ENCODE peak calls at places on chromosomes 4 and X, in five cellular contexts. P, D, C, H and M are unnamed samples.

GRCh38 chrX:150543230-150544155 is 24.9 kb upstream of the MTM1 start:
- DNase-seq in P (no peak), D (no peak), C (peak), H (no peak), M (peak)

GRCh38 chr4:169620846-169621228 is 459 bp downstream of the CLCN3 start:
- DNase-seq in P (peak), D (peak), C (no peak), H (peak), M (no peak)

GRCh38 chr4:25970691-25971427 is 56.8 kb downstream of the SMIM20 start:
- DNase-seq in P (no peak), D (no peak), C (peak), H (no peak), M (no peak)

GRCh38 chr4:126595643-126596042 is 1037.1 kb upstream of the INTU start:
- DNase-seq in P (no peak), D (no peak), C (no peak), H (no peak), M (no peak)

GRCh38 chr4:139574641-139575040 is 18.6 kb upstream of the SETD7 start:
- DNase-seq in P (no peak), D (no peak), C (no peak), H (no peak), M (no peak)

GRCh38 chr4:20299515-20299914 is 47.8 kb downstream of the SLIT2 start:
- DNase-seq in P (no peak), D (peak), C (no peak), H (peak), M (no peak)

GRCh38 chrX:13387656-13388421 is 68.0 kb upstream of the ATXN3L start:
- DNase-seq in P (no peak), D (no peak), C (peak), H (no peak), M (no peak)

GRCh38 chr4:7608043-7608442 is 173.3 kb upstream of the PSAPL1 start:
- DNase-seq in P (no peak), D (no peak), C (no peak), H (no peak), M (no peak)

GRCh38 chrX:40006025-40007017 is 91.4 kb downstream of the BCOR start:
- DNase-seq in P (no peak), D (peak), C (no peak), H (peak), M (no peak)

GRCh38 chrX:37998586-37999267 is 7.6 kb upstream of the SYTL5 start:
- DNase-seq in P (no peak), D (peak), C (no peak), H (no peak), M (no peak)

GRCh38 chr4:130210871-130211270 is 1114.9 kb downstream of the C4orf33 start:
- DNase-seq in P (no peak), D (peak), C (no peak), H (no peak), M (no peak)

GRCh38 chr4:183111452-183111885 is 12.4 kb downstream of the WWC2 start:
- DNase-seq in P (no peak), D (no peak), C (no peak), H (no peak), M (no peak)

GRCh38 chr4:96164814-96165351 is 325.0 kb downstream of the PDHA2 start:
- DNase-seq in P (no peak), D (peak), C (no peak), H (no peak), M (no peak)

GRCh38 chr4:164819366-164819765 is 57.6 kb upstream of the APELA start:
- DNase-seq in P (no peak), D (no peak), C (no peak), H (no peak), M (no peak)

GRCh38 chr4:54265366-54265765 is 36.3 kb downstream of the PDGFRA start:
- DNase-seq in P (no peak), D (no peak), C (no peak), H (no peak), M (no peak)

GRCh38 chr4:112370466-112370865 is 73.3 kb downstream of the ALPK1 start:
- DNase-seq in P (no peak), D (peak), C (no peak), H (no peak), M (no peak)

GRCh38 chr4:6561706-6562371 is 13.2 kb upstream of the MAN2B2 start:
- DNase-seq in P (no peak), D (no peak), C (no peak), H (no peak), M (no peak)

GRCh38 chr4:109462297-109462696 is 28.7 kb downstream of the SEC24B start:
- DNase-seq in P (no peak), D (no peak), C (no peak), H (no peak), M (no peak)

GRCh38 chr4:182486895-182487294 is 243.7 kb downstream of the TENM3 start:
- DNase-seq in P (no peak), D (peak), C (no peak), H (no peak), M (no peak)

DNA sequence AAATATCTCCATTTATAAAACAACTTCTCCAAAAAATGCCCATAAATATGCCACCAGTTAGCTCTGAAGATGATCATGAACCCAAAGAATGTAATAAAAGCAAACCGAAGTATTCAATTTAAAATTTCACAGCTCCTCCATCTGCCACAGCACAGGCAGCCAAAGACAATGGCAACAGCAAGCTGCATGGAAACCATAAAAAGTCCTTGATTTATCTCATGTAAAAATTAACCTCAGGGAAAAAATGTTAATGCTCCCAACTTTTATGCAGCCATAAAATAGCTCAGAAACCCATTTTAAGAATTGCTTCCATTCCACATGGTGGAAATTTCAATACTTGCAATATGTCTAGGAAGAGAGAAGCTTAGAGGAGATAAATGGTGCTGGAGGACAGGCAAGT is 132.3 kb upstream of the ARHGEF9 start:
- DNase-seq in P (no peak), D (no peak), C (no peak), H (no peak), M (no peak)
- TF ChIP-seq CTCF in P (no peak), D (no peak), C (no peak), H (no peak), M (no peak)

GRCh38 chrX:145405012-145405411 is 157.7 kb downstream of the SPANXN1 start:
- DNase-seq in P (no peak), D (peak), C (no peak), H (peak), M (peak)
- TF ChIP-seq CTCF in P (peak), D (peak), C (peak), H (peak), M (peak)

DNA sequence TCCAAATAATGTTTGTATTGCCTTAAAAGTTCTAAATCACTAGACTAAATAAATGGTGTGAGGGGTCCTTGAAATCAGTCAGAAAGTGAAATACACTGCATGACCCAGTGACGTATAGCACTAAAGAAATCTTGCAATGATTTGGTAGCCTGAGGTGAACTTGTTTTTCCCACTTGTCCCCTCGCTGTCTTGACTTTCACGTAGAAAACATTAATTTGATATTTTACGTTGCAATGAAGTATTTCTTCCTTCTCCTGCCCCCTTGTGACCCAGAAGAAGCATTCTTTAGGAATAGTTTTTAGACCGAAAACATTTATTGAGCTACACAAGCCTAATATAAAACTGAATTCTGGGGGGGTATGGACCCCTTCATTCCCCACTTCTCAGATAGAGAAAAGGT is 3.7 kb downstream of the KLB start:
- DNase-seq in P (no peak), D (no peak), C (no peak), H (no peak), M (no peak)
- TF ChIP-seq CTCF in P (peak), D (peak), C (peak), H (no peak), M (no peak)

DNA sequence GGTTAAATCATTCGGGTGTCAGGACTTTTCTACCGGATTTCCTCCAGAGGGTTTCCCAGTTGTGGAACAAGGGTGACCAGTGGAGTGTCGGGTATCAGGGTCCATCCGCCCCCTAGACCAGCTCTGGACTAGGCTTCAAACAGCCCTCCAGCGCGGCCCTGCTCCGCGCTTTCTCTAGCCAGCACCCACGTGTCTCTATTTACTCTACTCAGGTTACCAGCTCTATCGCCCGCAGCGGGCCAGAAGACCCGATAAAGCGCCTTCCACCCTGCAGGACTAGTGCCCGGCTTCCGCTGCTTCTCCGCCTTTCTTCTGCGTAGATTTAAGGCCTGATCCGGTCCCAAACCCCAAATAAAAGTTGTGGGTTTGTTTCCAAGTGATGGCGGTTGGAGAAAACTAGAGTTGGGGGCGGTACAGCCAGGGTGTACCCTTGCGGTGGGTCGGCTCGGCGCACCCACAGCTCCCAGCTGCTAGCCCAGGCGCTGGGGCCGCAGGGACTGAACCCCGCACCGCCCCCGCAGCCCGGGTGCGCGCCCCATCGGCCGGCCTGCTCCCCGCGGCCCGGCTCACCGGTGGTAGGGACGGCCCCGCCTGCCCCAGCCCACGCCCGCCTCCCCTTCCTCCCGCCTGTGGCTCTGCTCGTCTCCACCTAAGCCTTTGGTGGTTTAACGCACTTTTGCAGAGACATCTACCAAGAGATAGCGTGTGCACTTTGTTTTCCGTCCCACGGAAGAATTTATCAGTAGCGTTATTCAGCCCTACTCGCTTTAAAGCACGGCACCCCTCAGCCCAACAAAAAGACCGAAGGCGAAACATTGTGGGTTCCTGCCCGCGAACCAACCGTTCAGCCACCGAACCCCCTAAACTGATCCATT is 2.1 kb downstream of the LEF1 start:
- DNase-seq in P (peak), D (no peak), C (peak), H (peak), M (peak)
- TF ChIP-seq CTCF in P (no peak), D (no peak), C (no peak), H (peak), M (no peak)

DNA sequence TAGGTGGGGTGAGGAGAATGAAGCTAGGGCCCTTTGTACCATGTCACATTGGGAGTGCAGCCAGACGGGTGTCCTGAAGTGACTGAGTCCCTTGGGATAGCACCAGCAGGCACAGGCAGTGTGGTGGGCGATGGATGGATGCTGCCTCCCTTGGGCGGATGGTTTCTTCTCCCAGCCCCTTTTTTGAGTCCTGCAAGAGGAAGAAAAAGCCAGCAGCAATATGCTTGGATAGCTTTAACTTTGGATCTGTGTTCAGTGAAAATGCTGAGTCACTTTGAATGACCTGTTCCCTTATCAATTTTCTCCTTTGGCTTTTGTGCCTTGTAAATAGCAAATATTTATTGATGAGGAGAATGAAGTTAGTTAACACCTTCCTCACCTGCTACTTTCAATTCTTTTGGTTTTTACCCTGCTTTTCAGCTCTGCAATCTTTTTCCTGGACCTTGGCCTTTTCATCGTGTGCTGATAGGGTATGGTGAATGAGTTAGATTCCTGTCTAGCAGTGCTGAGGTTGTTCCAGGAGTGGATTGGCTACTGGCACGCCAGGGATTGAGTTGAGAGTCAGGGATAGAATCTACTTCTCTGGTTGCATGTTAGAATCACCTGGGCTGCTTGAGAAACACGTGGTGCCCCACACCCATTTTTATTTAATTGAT is 10.2 kb downstream of the DCUN1D4 start:
- DNase-seq in P (no peak), D (no peak), C (no peak), H (no peak), M (no peak)
- TF ChIP-seq CTCF in P (no peak), D (no peak), C (no peak), H (no peak), M (no peak)

DNA sequence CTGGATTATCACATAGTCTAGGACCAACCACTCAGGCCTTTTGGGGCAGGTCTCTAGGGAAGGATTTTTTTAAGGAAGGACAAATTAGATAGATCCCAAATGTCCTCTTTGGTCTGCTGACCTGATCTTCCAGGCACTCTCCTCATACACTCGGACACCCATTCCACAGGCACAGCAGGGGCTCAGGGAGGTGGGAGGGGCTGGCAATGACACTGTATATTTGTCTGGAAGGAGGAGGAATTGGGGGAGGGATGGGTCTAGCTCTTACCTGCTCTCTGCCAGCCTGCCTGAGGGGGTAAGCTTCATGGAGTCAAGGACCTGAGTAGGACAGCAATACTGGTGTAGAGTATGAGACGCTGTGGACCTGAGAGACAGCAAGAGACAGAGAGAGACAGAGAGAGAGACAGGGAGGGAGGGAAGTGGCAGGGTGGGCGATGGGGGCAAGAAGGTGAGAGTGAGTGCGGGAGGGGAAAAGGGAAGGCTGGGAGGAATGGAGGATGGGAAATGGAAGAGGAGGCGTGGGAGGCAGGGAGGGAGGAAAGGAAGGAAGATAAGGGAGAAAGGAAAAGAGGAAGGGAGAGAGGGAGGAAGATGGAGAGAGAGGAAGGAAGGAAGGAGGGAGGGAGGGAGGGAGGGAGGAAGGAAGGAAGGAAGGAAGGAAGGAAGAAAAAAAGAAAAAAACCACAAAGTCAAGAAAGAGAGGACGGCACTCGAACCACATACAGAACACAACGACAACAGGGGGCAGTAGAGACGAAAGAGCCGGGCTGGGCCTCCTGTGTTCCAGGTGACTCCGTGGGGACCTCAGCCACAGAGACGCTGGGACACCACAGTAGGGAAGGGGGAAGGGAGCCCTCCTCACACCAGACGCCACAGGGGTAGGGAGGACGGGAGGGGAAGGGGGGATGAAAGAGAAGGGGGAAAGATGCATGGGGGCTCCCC is 1.8 kb downstream of the IQSEC2 start:
- DNase-seq in P (no peak), D (no peak), C (no peak), H (no peak), M (no peak)
- TF ChIP-seq CTCF in P (no peak), D (no peak), C (peak), H (no peak), M (no peak)

GRCh38 chr4:177375971-177376370 is 66.3 kb downstream of the AGA start:
- DNase-seq in P (no peak), D (no peak), C (no peak), H (no peak), M (no peak)
- TF ChIP-seq CTCF in P (no peak), D (no peak), C (no peak), H (no peak), M (no peak)

GRCh38 chr4:102541708-102542107 is 40.5 kb downstream of the NFKB1 start:
- DNase-seq in P (no peak), D (peak), C (no peak), H (no peak), M (no peak)
- TF ChIP-seq CTCF in P (no peak), D (no peak), C (peak), H (no peak), M (peak)

DNA sequence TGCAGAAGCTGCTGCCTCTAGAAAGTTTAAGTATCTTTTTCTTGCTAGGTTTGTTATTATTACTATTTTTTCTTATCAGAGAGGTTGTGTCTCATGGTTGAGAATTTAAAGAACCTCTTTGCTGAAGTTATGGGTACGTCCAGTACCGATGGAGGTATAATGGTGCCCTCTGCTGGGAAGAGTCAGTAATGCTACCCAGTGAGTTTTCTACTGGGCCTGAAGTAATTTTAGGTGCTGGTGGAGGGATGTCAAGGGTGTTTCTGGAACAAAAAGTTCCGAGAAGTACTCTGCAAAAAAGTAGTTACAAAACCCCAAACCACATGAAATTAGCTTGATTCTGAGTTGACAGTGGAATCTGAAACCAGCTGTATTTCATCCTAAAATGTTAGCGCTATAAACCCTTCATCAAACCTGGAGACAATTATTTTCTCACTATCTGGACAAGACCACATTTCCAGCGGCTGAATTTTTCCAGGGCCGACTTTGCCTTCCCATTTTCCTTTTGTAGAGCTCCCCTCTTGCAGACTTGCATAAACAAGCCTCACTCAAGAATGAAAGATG is 102.5 kb upstream of the MID1 start:
- DNase-seq in P (peak), D (peak), C (no peak), H (peak), M (peak)
- TF ChIP-seq CTCF in P (peak), D (peak), C (peak), H (peak), M (peak)